ENCODE peak calls at places on chromosomes 7 and 10, in five cellular contexts. U is IMR-90, B is H9, G is mesenchymal stem cell, Q is mesendoderm. K is an unnamed sample.

GRCh38 chr7:41641006-41641714 is 61.7 kb downstream of the INHBA start:
- DNase-seq in U (peak; percentile 23), B (no peak), G (no peak), Q (no peak), K (no peak)

GRCh38 chr7:21128418-21128817 is 299.5 kb upstream of the SP4 start:
- DNase-seq in U (no peak), B (no peak), G (no peak), Q (no peak), K (no peak)

GRCh38 chr7:140084972-140085371 is 22.2 kb upstream of the PARP12 start:
- DNase-seq in U (no peak), B (no peak), G (no peak), Q (no peak), K (no peak)

GRCh38 chr10:14532473-14533251 is 201.9 kb upstream of the FRMD4A start:
- DNase-seq in U (peak; percentile 65), B (no peak), G (no peak), Q (peak; percentile 20), K (peak; percentile 98)

GRCh38 chr10:71857934-71858890 is 7.2 kb upstream of the PSAP start:
- DNase-seq in U (no peak), B (no peak), G (no peak), Q (no peak), K (no peak)

GRCh38 chr10:56269181-56269580 is 91.9 kb downstream of the ZWINT start:
- DNase-seq in U (no peak), B (no peak), G (peak; percentile 3), Q (no peak), K (no peak)

GRCh38 chr10:122386514-122386913 is 12.0 kb downstream of the PLEKHA1 start:
- DNase-seq in U (no peak), B (no peak), G (no peak), Q (no peak), K (no peak)

GRCh38 chr10:77131214-77131613 is 506.4 kb downstream of the KCNMA1 start:
- DNase-seq in U (peak; percentile 82), B (no peak), G (peak; percentile 26), Q (no peak), K (no peak)

GRCh38 chr10:13206546-13207443 is 27.4 kb downstream of the UCMA start:
- DNase-seq in U (peak; percentile 61), B (no peak), G (peak; percentile 48), Q (peak; percentile 36), K (peak; percentile 64)

GRCh38 chr10:68900427-68901105 is 549 bp upstream of the DDX50 start:
- DNase-seq in U (peak; percentile 69), B (no peak), G (peak; percentile 78), Q (no peak), K (no peak)

GRCh38 chr10:69786791-69787190 is 14.9 kb upstream of the COL13A1 start:
- DNase-seq in U (peak; percentile 56), B (no peak), G (peak; percentile 56), Q (peak; percentile 75), K (no peak)

GRCh38 chr10:122149138-122149606 is 121.9 kb upstream of the BTBD16 start:
- DNase-seq in U (peak; percentile 33), B (no peak), G (no peak), Q (no peak), K (no peak)

GRCh38 chr7:126783613-126784012 is 469.1 kb downstream of the GRM8 start:
- DNase-seq in U (no peak), B (no peak), G (no peak), Q (no peak), K (no peak)

GRCh38 chr10:114678301-114678700 is 20.2 kb upstream of the ABLIM1 start:
- DNase-seq in U (no peak), B (no peak), G (no peak), Q (no peak), K (no peak)

GRCh38 chr10:102509387-102509786 is 5.6 kb downstream of the SUFU start:
- DNase-seq in U (peak; percentile 80), B (no peak), G (no peak), Q (no peak), K (peak; percentile 36)
- H3K4me1 ChIP-seq in U (peaks cover 11% of the 10 kb centered on the region), B (no peaks in the 10 kb centered on the region), G (peaks cover 20% of the 10 kb centered on the region), Q (peaks cover 4% of the 10 kb centered on the region), K (no peaks in the 10 kb centered on the region)

GRCh38 chr7:1706721-1707613 is 36.9 kb downstream of the ELFN1 start:
- DNase-seq in U (no peak), B (no peak), G (no peak), Q (no peak), K (no peak)
- H2BK5ac ChIP-seq in U (no peak overlapping the region), B (no peak overlapping the region), G (no peak overlapping the region), Q (no peak overlapping the region), K (no peak overlapping the region)

GRCh38 chr7:134081695-134082094 is 45.4 kb upstream of the LRGUK start:
- DNase-seq in U (no peak), B (no peak), G (no peak), Q (no peak), K (no peak)
- H3K27ac ChIP-seq in U (no peak overlapping the region), B (no peak overlapping the region), G (no peak overlapping the region), Q (no peak overlapping the region), K (no peak overlapping the region)

GRCh38 chr7:11127112-11127785 is 153.6 kb downstream of the PHF14 start:
- DNase-seq in U (no peak), B (no peak), G (peak; percentile 25), Q (peak; percentile 15), K (peak; percentile 82)

GRCh38 chr7:11130601-11131000 is 156.9 kb downstream of the PHF14 start:
- DNase-seq in U (no peak), B (no peak), G (no peak), Q (no peak), K (no peak)

GRCh38 chr7:11127988-11128387 is 154.3 kb downstream of the PHF14 start:
- DNase-seq in U (no peak), B (no peak), G (peak; percentile 12), Q (peak; percentile 18), K (peak; percentile 19)

GRCh38 chr7:11130012-11130411 is 156.3 kb downstream of the PHF14 start:
- DNase-seq in U (peak; percentile 95), B (no peak), G (peak; percentile 51), Q (peak; percentile 39), K (peak; percentile 93)

GRCh38 chr7:11128500-11128899 is 154.8 kb downstream of the PHF14 start:
- DNase-seq in U (no peak), B (no peak), G (no peak), Q (peak; percentile 19), K (no peak)
- H3K4me1 ChIP-seq in U (peaks cover 2% of the 10 kb centered on the region), B (no peaks in the 10 kb centered on the region), G (no peaks in the 10 kb centered on the region), Q (no peaks in the 10 kb centered on the region), K (peaks cover 2% of the 10 kb centered on the region)

GRCh38 chr7:1847260-1848001 is 177.4 kb downstream of the ELFN1 start:
- DNase-seq in U (no peak), B (no peak), G (no peak), Q (no peak), K (no peak)
- H2BK5ac ChIP-seq in U (no peak overlapping the region), B (no peak overlapping the region), G (no peak overlapping the region), Q (peak overlapping the region; percentile 43), K (no peak overlapping the region)

GRCh38 chr7:151141855-151142685 is 25.4 kb downstream of the GBX1 start:
- DNase-seq in U (no peak), B (peak; percentile 19), G (no peak), Q (no peak), K (no peak)
- H3K27ac ChIP-seq in U (no peak overlapping the region), B (no peak overlapping the region), G (no peak overlapping the region), Q (no peak overlapping the region), K (no peak overlapping the region)